ENCODE peak calls at places on chromosome 13, in four cellular contexts. K is suprapubic skin, N is thoracic aorta, P is RWPE2. R is an unnamed sample.

GRCh38 chr13:71801781-71802180 is 65.2 kb downstream of the DACH1 start:
- DNase-seq in K (no peak), N (no peak), P (no peak), R (no peak)

GRCh38 chr13:43042410-43042921 is 19.1 kb downstream of the DNAJC15 start:
- DNase-seq in K (no peak), N (no peak), P (no peak), R (no peak)

GRCh38 chr13:113448885-113449692 is 4.2 kb downstream of the ADPRHL1 start:
- DNase-seq in K (no peak), N (no peak), P (peak; percentile 93), R (no peak)

GRCh38 chr13:70994204-70994603 is 872.8 kb downstream of the DACH1 start:
- DNase-seq in K (no peak), N (no peak), P (no peak), R (no peak)

GRCh38 chr13:47409778-47410177 is 512.9 kb upstream of the HTR2A start:
- DNase-seq in K (no peak), N (no peak), P (no peak), R (no peak)

GRCh38 chr13:101341464-101341863 is 74.8 kb downstream of the NALCN start:
- DNase-seq in K (no peak), N (no peak), P (no peak), R (no peak)

GRCh38 chr13:64074989-64075474 is 2659.4 kb upstream of the PCDH20 start:
- DNase-seq in K (no peak), N (no peak), P (no peak), R (peak; percentile 46)

GRCh38 chr13:49908637-49909036 is 27.5 kb downstream of the SPRYD7 start:
- DNase-seq in K (no peak), N (no peak), P (no peak), R (no peak)

GRCh38 chr13:114065926-114066774 is 66.3 kb downstream of the RASA3 start:
- DNase-seq in K (no peak), N (no peak), P (no peak), R (peak; percentile 89)